ENCODE peak calls at places on chromosomes 1 and 21, in eight cellular contexts. D is GM23338, H is osteoblast, K is hepatocyte, J is IMR-90, E is A549, Q is HepG2, L is HCT116. G is an unnamed sample.

GRCh38 chr1:157580828-157581210 is 17.1 kb downstream of the FCRL4 start:
- DNase-seq in H (no peak), E (no peak), Q (no peak), L (no peak), D (no peak), J (no peak), K (no peak), G (no peak)

GRCh38 chr1:59669752-59670312 is 144.9 kb upstream of the HOOK1 start:
- DNase-seq in Q (peak), H (no peak), J (peak), E (no peak), K (peak), L (no peak), D (peak), G (peak)

GRCh38 chr1:156524481-156524869 is 23.9 kb upstream of the MEF2D start:
- DNase-seq in L (no peak), K (no peak), Q (no peak), J (no peak), D (no peak), E (no peak), H (no peak), G (no peak)

GRCh38 chr1:151036356-151036755 is at the start of gene BNIPL:
- DNase-seq in L (no peak), J (no peak), E (no peak), Q (no peak), H (no peak), D (no peak), K (no peak), G (no peak)

GRCh38 chr1:2554621-2555387 is 1.4 kb upstream of the TNFRSF14 start:
- DNase-seq in D (peak), L (no peak), K (peak), Q (no peak), H (peak), J (no peak), E (no peak), G (no peak)

GRCh38 chr1:63746129-63746864 is 27.5 kb upstream of the ROR1 start:
- DNase-seq in Q (no peak), J (peak), D (peak), L (no peak), H (peak), K (peak), E (peak), G (peak)

GRCh38 chr1:176559474-176560390 is 96.8 kb downstream of the PAPPA2 start:
- DNase-seq in K (peak), H (peak), E (peak), D (peak), Q (peak), J (peak), L (peak), G (peak)

GRCh38 chr21:38499296-38499695 is 1.0 kb upstream of the ERG start:
- DNase-seq in H (no peak), E (no peak), Q (no peak), D (no peak), K (no peak), J (no peak), L (no peak), G (peak)

GRCh38 chr1:106398391-106398790 is 658.1 kb upstream of the PRMT6 start:
- DNase-seq in D (no peak), Q (no peak), L (no peak), E (no peak), J (no peak), H (no peak), K (no peak), G (no peak)

GRCh38 chr21:44401386-44402160 is 48.2 kb downstream of the TRPM2 start:
- DNase-seq in E (no peak), L (no peak), J (no peak), K (no peak), H (no peak), D (no peak), Q (no peak), G (no peak)

GRCh38 chr1:26307363-26307781 is 936 bp upstream of the UBXN11 start:
- DNase-seq in D (no peak), K (no peak), L (no peak), H (peak), Q (no peak), J (no peak), E (no peak), G (no peak)

GRCh38 chr1:51616490-51616889 is 402 bp upstream of the OSBPL9 start:
- DNase-seq in L (no peak), E (no peak), Q (no peak), D (no peak), K (no peak), J (no peak), H (no peak), G (no peak)
- H3K4me3 ChIP-seq in L (peak), E (peak), Q (peak), D (peak), K (peak), J (peak), H (no peak), G (peak)

DNA sequence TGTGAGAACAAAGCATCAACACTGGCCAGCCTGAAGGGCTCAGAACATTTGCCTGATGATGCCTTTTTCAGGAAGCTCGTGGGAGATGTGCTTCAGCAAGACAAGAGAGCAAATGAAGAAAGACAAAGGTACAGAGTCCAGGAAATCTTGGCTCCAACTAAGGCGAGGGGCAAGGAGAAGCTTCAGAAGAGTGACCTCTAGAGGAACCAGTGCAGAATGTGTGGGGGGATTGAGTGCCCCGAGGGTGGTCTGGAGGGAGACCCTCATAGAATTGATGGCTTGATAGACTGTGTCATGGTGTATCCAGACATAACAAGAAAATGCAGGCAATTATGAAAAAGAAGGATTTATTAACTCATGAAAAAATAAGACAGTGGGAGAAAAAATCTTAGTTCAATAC is 15.3 kb upstream of the NLRP3 start:
- DNase-seq in Q (no peak), K (no peak), J (no peak), L (no peak), E (no peak), D (peak), H (no peak), G (no peak)
- TF ChIP-seq CTCF in Q (no peak), K (no peak), J (no peak), L (no peak), E (no peak), D (peak), H (no peak), G (no peak)

DNA sequence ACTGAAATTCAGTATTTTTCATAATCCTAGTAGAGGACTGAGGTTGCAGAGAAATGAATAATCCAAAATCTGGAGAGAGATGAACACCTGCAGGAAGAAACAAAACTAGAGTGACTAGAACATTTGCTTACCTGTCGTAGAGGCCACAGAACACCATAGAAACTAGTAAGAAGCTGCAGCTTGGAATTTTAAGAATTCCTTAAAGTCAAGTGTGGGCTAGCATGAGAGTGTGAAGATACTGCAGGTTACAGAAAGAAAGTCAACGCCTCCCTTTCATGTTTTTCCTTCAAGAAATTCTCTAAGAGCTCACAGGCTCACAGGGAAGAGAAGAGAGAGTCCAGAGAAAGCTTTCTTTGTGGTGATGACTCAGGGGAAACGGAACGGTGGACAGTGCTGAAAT is 633.7 kb downstream of the LRRIQ3 start:
- DNase-seq in H (no peak), L (no peak), E (no peak), Q (no peak), K (no peak), D (peak), J (no peak), G (no peak)
- H3K4me2 ChIP-seq in H (no peak), L (no peak), E (no peak), Q (no peak), K (no peak), D (no peak), J (no peak), G (no peak)

DNA sequence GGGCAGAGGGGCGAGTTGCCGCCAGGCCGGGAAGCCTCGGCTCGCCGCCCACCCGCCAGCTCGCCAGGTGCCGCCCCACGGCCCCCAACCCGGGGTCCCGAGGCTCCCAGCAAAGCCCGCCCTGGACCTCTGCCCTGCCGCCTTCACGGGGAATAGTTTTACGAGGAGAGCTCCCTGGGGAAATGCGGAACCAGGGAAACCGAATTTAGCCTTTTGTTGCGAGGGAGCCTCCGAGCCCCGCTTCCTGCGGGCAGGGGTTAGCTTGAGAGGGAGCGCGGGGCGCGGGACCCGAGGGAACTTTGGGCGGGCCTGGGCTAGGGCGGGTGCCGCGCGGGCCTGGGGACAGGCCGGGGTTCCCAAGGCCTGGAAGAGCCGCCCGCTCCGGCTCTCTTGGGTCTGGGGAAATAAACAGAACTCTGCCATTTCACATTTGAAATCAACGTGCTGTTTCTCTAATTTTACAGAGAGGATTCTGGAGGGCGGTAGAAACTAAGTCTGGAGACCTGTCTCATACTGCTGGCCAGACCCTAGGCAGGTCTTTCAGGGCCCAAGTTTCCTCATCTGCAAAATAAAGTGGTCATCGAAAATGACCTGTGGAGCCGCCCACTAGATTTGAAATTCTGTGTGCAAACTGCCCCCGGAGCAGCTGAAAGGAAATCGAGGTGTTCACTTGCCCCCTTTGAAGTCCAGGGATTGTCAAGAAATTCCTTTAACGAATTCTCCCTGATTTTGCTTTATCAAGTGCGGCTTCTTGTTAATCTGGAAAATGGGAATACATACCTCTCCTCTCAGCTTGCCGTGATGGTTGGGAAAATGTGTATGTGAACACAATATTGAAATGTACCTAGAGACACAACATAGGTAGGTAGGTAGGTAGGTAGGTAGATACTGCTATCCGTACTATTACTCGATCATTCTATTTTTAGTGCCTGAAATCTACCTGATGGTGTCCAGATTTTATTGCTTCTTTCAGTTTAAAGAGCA is 747 bp upstream of the GLUL start:
- DNase-seq in H (peak), J (peak), D (peak), Q (no peak), E (no peak), L (no peak), K (peak), G (peak)
- H3K4me3 ChIP-seq in H (peak), J (peak), D (peak), Q (peak), E (peak), L (peak), K (peak), G (peak)

DNA sequence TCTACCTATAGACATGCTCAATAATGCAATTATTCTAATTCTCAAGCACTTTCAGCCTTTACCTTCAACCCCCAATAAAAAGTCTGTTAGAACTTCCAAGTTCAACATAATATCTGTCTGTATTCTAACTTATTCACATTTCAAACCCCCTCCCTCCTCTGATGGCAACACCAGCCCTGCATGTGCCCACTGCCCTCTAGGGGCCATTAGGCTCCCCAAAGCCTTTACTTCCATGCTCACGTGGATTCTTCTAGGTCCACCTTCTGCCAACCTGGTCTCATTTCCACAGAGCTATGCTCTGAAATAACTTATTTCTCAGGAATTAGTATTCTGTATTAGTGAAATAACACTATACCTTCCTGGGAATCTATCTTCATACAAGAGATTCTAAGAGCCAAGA is 22.2 kb upstream of the KPRP start:
- DNase-seq in E (peak), L (no peak), H (no peak), J (no peak), D (peak), Q (peak), K (no peak), G (no peak)
- TF ChIP-seq CTCF in E (peak), L (peak), H (no peak), J (no peak), D (peak), Q (peak), K (no peak), G (no peak)